ENCODE peak calls at places on chromosomes 7 and 10, in ten cellular contexts. One of them, this sample, is unnamed.

GRCh38 chr7:103809229-103809994 is 180.0 kb downstream of the RELN start:
- DNase-seq in sigmoid colon: no peak
- DNase-seq in HFF-Myc: no peak
- DNase-seq in fibroblast of pulmonary artery: no peak
- DNase-seq in left ventricle myocardium inferior: no peak
- DNase-seq in AG09309: no peak
- DNase-seq in astrocyte: no peak
- DNase-seq in astrocyte of the spinal cord: no peak
- DNase-seq in mammary epithelial cell: no peak
- DNase-seq in stomach: no peak
- DNase-seq in this sample: no peak

GRCh38 chr7:43589728-43590127 is 6.8 kb downstream of the STK17A start:
- DNase-seq in sigmoid colon: no peak
- DNase-seq in HFF-Myc: no peak
- DNase-seq in fibroblast of pulmonary artery: no peak
- DNase-seq in left ventricle myocardium inferior: no peak
- DNase-seq in AG09309: no peak
- DNase-seq in astrocyte: no peak
- DNase-seq in astrocyte of the spinal cord: no peak
- DNase-seq in mammary epithelial cell: no peak
- DNase-seq in stomach: no peak
- DNase-seq in this sample: no peak

GRCh38 chr10:124093076-124093773 is at the start of gene CHST15:
- DNase-seq in sigmoid colon: peak
- DNase-seq in HFF-Myc: peak
- DNase-seq in fibroblast of pulmonary artery: peak
- DNase-seq in left ventricle myocardium inferior: no peak
- DNase-seq in AG09309: no peak
- DNase-seq in astrocyte: peak
- DNase-seq in astrocyte of the spinal cord: peak
- DNase-seq in mammary epithelial cell: peak
- DNase-seq in stomach: peak
- DNase-seq in this sample: peak

GRCh38 chr7:142494021-142494420 is 236.2 kb upstream of the PRSS58 start:
- DNase-seq in sigmoid colon: no peak
- DNase-seq in HFF-Myc: no peak
- DNase-seq in fibroblast of pulmonary artery: no peak
- DNase-seq in left ventricle myocardium inferior: no peak
- DNase-seq in AG09309: no peak
- DNase-seq in astrocyte: no peak
- DNase-seq in astrocyte of the spinal cord: no peak
- DNase-seq in mammary epithelial cell: no peak
- DNase-seq in stomach: no peak
- DNase-seq in this sample: no peak

GRCh38 chr7:116672596-116673503 is 854 bp downstream of the MET start:
- DNase-seq in sigmoid colon: peak
- DNase-seq in HFF-Myc: no peak
- DNase-seq in fibroblast of pulmonary artery: peak
- DNase-seq in left ventricle myocardium inferior: peak
- DNase-seq in AG09309: no peak
- DNase-seq in astrocyte: peak
- DNase-seq in astrocyte of the spinal cord: no peak
- DNase-seq in mammary epithelial cell: peak
- DNase-seq in stomach: peak
- DNase-seq in this sample: peak

GRCh38 chr7:109213081-109213480 is 643.4 kb downstream of the DNAJB9 start:
- DNase-seq in sigmoid colon: no peak
- DNase-seq in HFF-Myc: no peak
- DNase-seq in fibroblast of pulmonary artery: no peak
- DNase-seq in left ventricle myocardium inferior: no peak
- DNase-seq in AG09309: no peak
- DNase-seq in astrocyte: no peak
- DNase-seq in astrocyte of the spinal cord: no peak
- DNase-seq in mammary epithelial cell: no peak
- DNase-seq in stomach: no peak
- DNase-seq in this sample: no peak

GRCh38 chr7:107180378-107180777 is 11.6 kb downstream of the HBP1 start:
- DNase-seq in sigmoid colon: no peak
- DNase-seq in HFF-Myc: peak
- DNase-seq in fibroblast of pulmonary artery: peak
- DNase-seq in left ventricle myocardium inferior: no peak
- DNase-seq in AG09309: peak
- DNase-seq in astrocyte: peak
- DNase-seq in astrocyte of the spinal cord: peak
- DNase-seq in mammary epithelial cell: peak
- DNase-seq in stomach: peak
- DNase-seq in this sample: peak

GRCh38 chr10:127338391-127339108 is 142.2 kb upstream of the INSYN2A start:
- DNase-seq in sigmoid colon: no peak
- DNase-seq in HFF-Myc: no peak
- DNase-seq in fibroblast of pulmonary artery: peak
- DNase-seq in left ventricle myocardium inferior: no peak
- DNase-seq in AG09309: no peak
- DNase-seq in astrocyte: peak
- DNase-seq in astrocyte of the spinal cord: no peak
- DNase-seq in mammary epithelial cell: no peak
- DNase-seq in stomach: no peak
- DNase-seq in this sample: peak

GRCh38 chr10:52220947-52221346 is 93.1 kb upstream of the DKK1 start:
- DNase-seq in sigmoid colon: no peak
- DNase-seq in HFF-Myc: no peak
- DNase-seq in fibroblast of pulmonary artery: no peak
- DNase-seq in left ventricle myocardium inferior: no peak
- DNase-seq in AG09309: no peak
- DNase-seq in astrocyte: no peak
- DNase-seq in astrocyte of the spinal cord: no peak
- DNase-seq in mammary epithelial cell: no peak
- DNase-seq in stomach: no peak
- DNase-seq in this sample: no peak

GRCh38 chr10:12533151-12533550 is 183.8 kb downstream of the CAMK1D start:
- DNase-seq in sigmoid colon: no peak
- DNase-seq in HFF-Myc: no peak
- DNase-seq in fibroblast of pulmonary artery: peak
- DNase-seq in left ventricle myocardium inferior: no peak
- DNase-seq in AG09309: no peak
- DNase-seq in astrocyte: no peak
- DNase-seq in astrocyte of the spinal cord: no peak
- DNase-seq in mammary epithelial cell: no peak
- DNase-seq in stomach: no peak
- DNase-seq in this sample: peak

GRCh38 chr7:133975130-133975529 is 152.0 kb upstream of the LRGUK start:
- DNase-seq in sigmoid colon: no peak
- DNase-seq in HFF-Myc: no peak
- DNase-seq in fibroblast of pulmonary artery: no peak
- DNase-seq in left ventricle myocardium inferior: no peak
- DNase-seq in AG09309: no peak
- DNase-seq in astrocyte: peak
- DNase-seq in astrocyte of the spinal cord: no peak
- DNase-seq in mammary epithelial cell: no peak
- DNase-seq in stomach: no peak
- DNase-seq in this sample: peak

GRCh38 chr10:32446701-32447406 is 914 bp downstream of the CCDC7 start:
- DNase-seq in sigmoid colon: no peak
- DNase-seq in HFF-Myc: no peak
- DNase-seq in fibroblast of pulmonary artery: no peak
- DNase-seq in left ventricle myocardium inferior: no peak
- DNase-seq in AG09309: no peak
- DNase-seq in astrocyte: peak
- DNase-seq in astrocyte of the spinal cord: peak
- DNase-seq in mammary epithelial cell: no peak
- DNase-seq in stomach: no peak
- DNase-seq in this sample: peak

GRCh38 chr7:42263971-42264370 is 27.0 kb upstream of the GLI3 start:
- DNase-seq in sigmoid colon: no peak
- DNase-seq in HFF-Myc: no peak
- DNase-seq in fibroblast of pulmonary artery: no peak
- DNase-seq in left ventricle myocardium inferior: peak
- DNase-seq in AG09309: no peak
- DNase-seq in astrocyte: no peak
- DNase-seq in astrocyte of the spinal cord: no peak
- DNase-seq in mammary epithelial cell: no peak
- DNase-seq in stomach: no peak
- DNase-seq in this sample: no peak

GRCh38 chr10:98262571-98262970 is 5.4 kb downstream of the LOXL4 start:
- DNase-seq in sigmoid colon: no peak
- DNase-seq in HFF-Myc: no peak
- DNase-seq in fibroblast of pulmonary artery: peak
- DNase-seq in left ventricle myocardium inferior: peak
- DNase-seq in AG09309: no peak
- DNase-seq in astrocyte: no peak
- DNase-seq in astrocyte of the spinal cord: no peak
- DNase-seq in mammary epithelial cell: peak
- DNase-seq in stomach: peak
- DNase-seq in this sample: peak
- TF ChIP-seq CTCF in sigmoid colon: peak
- TF ChIP-seq CTCF in HFF-Myc: peak
- TF ChIP-seq CTCF in fibroblast of pulmonary artery: peak
- TF ChIP-seq CTCF in left ventricle myocardium inferior: peak
- TF ChIP-seq CTCF in AG09309: peak
- TF ChIP-seq CTCF in astrocyte: no peak
- TF ChIP-seq CTCF in astrocyte of the spinal cord: peak
- TF ChIP-seq CTCF in mammary epithelial cell: peak
- TF ChIP-seq CTCF in stomach: peak
- TF ChIP-seq CTCF in this sample: peak

DNA sequence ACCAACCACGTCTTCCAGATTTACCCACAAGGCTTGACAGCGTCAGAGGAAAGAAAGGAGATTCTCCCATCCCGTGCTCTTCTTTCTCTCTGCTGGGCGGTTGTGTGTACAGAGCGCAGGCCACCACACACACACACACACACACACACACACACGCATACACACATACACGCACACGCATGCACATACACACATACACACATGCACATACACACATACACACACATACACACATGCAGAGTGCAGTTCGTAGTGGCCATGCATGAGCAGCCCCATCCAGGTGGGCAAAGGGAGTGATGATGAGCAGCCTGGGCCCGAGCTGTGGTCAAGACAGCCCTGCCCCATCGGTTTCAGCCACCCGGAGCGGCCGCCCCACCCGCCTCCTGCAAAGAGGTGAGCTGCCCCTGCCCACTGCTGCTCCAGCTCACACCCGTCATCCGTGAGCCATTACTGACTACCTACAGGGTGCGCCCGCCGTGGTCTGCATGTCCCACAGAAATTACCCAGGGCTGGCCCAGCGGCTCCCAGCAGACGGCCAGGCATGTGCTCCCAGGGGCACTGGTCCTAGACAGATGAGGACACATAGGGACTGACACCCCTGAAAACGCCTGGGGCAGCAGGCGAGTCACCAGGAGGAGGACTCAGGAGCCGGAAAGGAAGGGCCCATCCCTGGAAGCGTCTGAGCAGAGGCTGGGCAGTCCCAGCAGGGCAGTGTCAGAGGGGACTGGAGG is 69.6 kb downstream of the ASB13 start:
- DNase-seq in sigmoid colon: no peak
- DNase-seq in HFF-Myc: no peak
- DNase-seq in fibroblast of pulmonary artery: no peak
- DNase-seq in left ventricle myocardium inferior: no peak
- DNase-seq in AG09309: no peak
- DNase-seq in astrocyte: no peak
- DNase-seq in astrocyte of the spinal cord: no peak
- DNase-seq in mammary epithelial cell: peak
- DNase-seq in stomach: no peak
- DNase-seq in this sample: no peak
- H3K4me3 ChIP-seq in sigmoid colon: no peak
- H3K4me3 ChIP-seq in HFF-Myc: no peak
- H3K4me3 ChIP-seq in fibroblast of pulmonary artery: no peak
- H3K4me3 ChIP-seq in left ventricle myocardium inferior: no peak
- H3K4me3 ChIP-seq in AG09309: no peak
- H3K4me3 ChIP-seq in astrocyte: no peak
- H3K4me3 ChIP-seq in astrocyte of the spinal cord: no peak
- H3K4me3 ChIP-seq in mammary epithelial cell: no peak
- H3K4me3 ChIP-seq in stomach: no peak
- H3K4me3 ChIP-seq in this sample: no peak

DNA sequence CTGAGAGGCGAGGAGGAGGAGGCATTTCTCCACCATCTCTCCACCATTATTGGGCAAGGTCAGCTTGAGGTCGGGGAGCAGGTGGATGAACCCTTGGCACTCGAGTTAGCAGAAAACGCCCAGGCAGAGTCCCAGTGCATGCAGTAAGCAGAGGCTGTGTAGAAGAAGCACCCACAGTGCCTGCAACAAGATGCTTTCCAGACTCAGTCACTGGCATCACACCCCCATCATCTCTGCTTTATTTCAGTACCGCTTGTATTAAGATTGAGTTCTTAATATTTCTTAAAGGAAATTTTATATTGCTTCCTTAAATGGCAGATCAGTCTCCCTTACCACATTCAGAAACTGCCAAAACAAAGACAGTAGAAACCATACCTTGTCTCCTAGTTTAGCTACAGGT is 122.3 kb upstream of the PPIF start:
- DNase-seq in sigmoid colon: peak
- DNase-seq in HFF-Myc: no peak
- DNase-seq in fibroblast of pulmonary artery: no peak
- DNase-seq in left ventricle myocardium inferior: no peak
- DNase-seq in AG09309: no peak
- DNase-seq in astrocyte: no peak
- DNase-seq in astrocyte of the spinal cord: no peak
- DNase-seq in mammary epithelial cell: no peak
- DNase-seq in stomach: no peak
- DNase-seq in this sample: no peak
- TF ChIP-seq CTCF in sigmoid colon: no peak
- TF ChIP-seq CTCF in HFF-Myc: no peak
- TF ChIP-seq CTCF in fibroblast of pulmonary artery: no peak
- TF ChIP-seq CTCF in left ventricle myocardium inferior: no peak
- TF ChIP-seq CTCF in AG09309: no peak
- TF ChIP-seq CTCF in astrocyte: no peak
- TF ChIP-seq CTCF in astrocyte of the spinal cord: no peak
- TF ChIP-seq CTCF in mammary epithelial cell: no peak
- TF ChIP-seq CTCF in stomach: no peak
- TF ChIP-seq CTCF in this sample: no peak

GRCh38 chr7:21767300-21767900 is 178.3 kb downstream of the CDCA7L start:
- DNase-seq in sigmoid colon: no peak
- DNase-seq in HFF-Myc: peak
- DNase-seq in fibroblast of pulmonary artery: peak
- DNase-seq in left ventricle myocardium inferior: no peak
- DNase-seq in AG09309: peak
- DNase-seq in astrocyte: peak
- DNase-seq in astrocyte of the spinal cord: peak
- DNase-seq in mammary epithelial cell: peak
- DNase-seq in stomach: peak
- DNase-seq in this sample: peak

GRCh38 chr7:21768279-21768678 is 177.4 kb downstream of the CDCA7L start:
- DNase-seq in sigmoid colon: no peak
- DNase-seq in HFF-Myc: no peak
- DNase-seq in fibroblast of pulmonary artery: no peak
- DNase-seq in left ventricle myocardium inferior: no peak
- DNase-seq in AG09309: no peak
- DNase-seq in astrocyte: no peak
- DNase-seq in astrocyte of the spinal cord: no peak
- DNase-seq in mammary epithelial cell: no peak
- DNase-seq in stomach: no peak
- DNase-seq in this sample: no peak

GRCh38 chr7:21773326-21773725 is 172.4 kb downstream of the CDCA7L start:
- DNase-seq in sigmoid colon: no peak
- DNase-seq in HFF-Myc: no peak
- DNase-seq in fibroblast of pulmonary artery: no peak
- DNase-seq in left ventricle myocardium inferior: no peak
- DNase-seq in AG09309: no peak
- DNase-seq in astrocyte: no peak
- DNase-seq in astrocyte of the spinal cord: no peak
- DNase-seq in mammary epithelial cell: peak
- DNase-seq in stomach: no peak
- DNase-seq in this sample: no peak

GRCh38 chr7:21771906-21772610 is 173.6 kb downstream of the CDCA7L start:
- DNase-seq in sigmoid colon: no peak
- DNase-seq in HFF-Myc: no peak
- DNase-seq in fibroblast of pulmonary artery: peak
- DNase-seq in left ventricle myocardium inferior: no peak
- DNase-seq in AG09309: no peak
- DNase-seq in astrocyte: no peak
- DNase-seq in astrocyte of the spinal cord: no peak
- DNase-seq in mammary epithelial cell: peak
- DNase-seq in stomach: no peak
- DNase-seq in this sample: no peak

GRCh38 chr7:21771261-21771660 is 174.4 kb downstream of the CDCA7L start:
- DNase-seq in sigmoid colon: no peak
- DNase-seq in HFF-Myc: no peak
- DNase-seq in fibroblast of pulmonary artery: no peak
- DNase-seq in left ventricle myocardium inferior: no peak
- DNase-seq in AG09309: no peak
- DNase-seq in astrocyte: no peak
- DNase-seq in astrocyte of the spinal cord: no peak
- DNase-seq in mammary epithelial cell: no peak
- DNase-seq in stomach: no peak
- DNase-seq in this sample: no peak
- H3K4me3 ChIP-seq in sigmoid colon: no peak
- H3K4me3 ChIP-seq in HFF-Myc: no peak
- H3K4me3 ChIP-seq in fibroblast of pulmonary artery: no peak
- H3K4me3 ChIP-seq in left ventricle myocardium inferior: no peak
- H3K4me3 ChIP-seq in AG09309: no peak
- H3K4me3 ChIP-seq in astrocyte: no peak
- H3K4me3 ChIP-seq in astrocyte of the spinal cord: no peak
- H3K4me3 ChIP-seq in mammary epithelial cell: no peak
- H3K4me3 ChIP-seq in stomach: no peak
- H3K4me3 ChIP-seq in this sample: no peak